ENCODE peak calls at places on chromosomes 7 and 10, in nine cellular contexts. One of them, this sample, is unnamed.

GRCh38 chr7:134632937-134633540 is 13.6 kb upstream of the BPGM start:
- ATAC-seq in naive B cell: peak; percentile 73
- ATAC-seq in naive thymus-derived CD4-positive, alpha-beta T cell: peak; percentile 89
- ATAC-seq in HCT116: peak; percentile 91
- ATAC-seq in pancreas: peak; percentile 74
- ATAC-seq in SK-N-SH treated with all-trans-retinoic acid at 6 μM for 48 hours: peak; percentile 95
- ATAC-seq in GM12878: peak; percentile 76
- ATAC-seq in body of pancreas: peak; percentile 63
- ATAC-seq in upper lobe of left lung: no peak
- ATAC-seq in this sample: peak; percentile 55

GRCh38 chr10:114022292-114022691 is 21.4 kb upstream of the ADRB1 start:
- ATAC-seq in naive B cell: no peak
- ATAC-seq in naive thymus-derived CD4-positive, alpha-beta T cell: no peak
- ATAC-seq in HCT116: no peak
- ATAC-seq in pancreas: no peak
- ATAC-seq in SK-N-SH treated with all-trans-retinoic acid at 6 μM for 48 hours: no peak
- ATAC-seq in GM12878: no peak
- ATAC-seq in body of pancreas: no peak
- ATAC-seq in upper lobe of left lung: peak; percentile 31
- ATAC-seq in this sample: no peak

GRCh38 chr10:125264752-125265578 is 104.6 kb upstream of the CTBP2 start:
- ATAC-seq in naive B cell: no peak
- ATAC-seq in naive thymus-derived CD4-positive, alpha-beta T cell: no peak
- ATAC-seq in HCT116: no peak
- ATAC-seq in pancreas: no peak
- ATAC-seq in SK-N-SH treated with all-trans-retinoic acid at 6 μM for 48 hours: no peak
- ATAC-seq in GM12878: no peak
- ATAC-seq in body of pancreas: no peak
- ATAC-seq in upper lobe of left lung: no peak
- ATAC-seq in this sample: peak; percentile 22

GRCh38 chr10:43128958-43129706 is 9.1 kb upstream of the CSGALNACT2 start:
- ATAC-seq in naive B cell: peak; percentile 18
- ATAC-seq in naive thymus-derived CD4-positive, alpha-beta T cell: peak; percentile 86
- ATAC-seq in HCT116: peak; percentile 80
- ATAC-seq in pancreas: peak; percentile 69
- ATAC-seq in SK-N-SH treated with all-trans-retinoic acid at 6 μM for 48 hours: peak; percentile 95
- ATAC-seq in GM12878: peak; percentile 69
- ATAC-seq in body of pancreas: peak; percentile 47
- ATAC-seq in upper lobe of left lung: peak; percentile 84
- ATAC-seq in this sample: peak; percentile 71

GRCh38 chr7:142932386-142933091 is 1.0 kb downstream of the TRPV5 start:
- ATAC-seq in naive B cell: no peak
- ATAC-seq in naive thymus-derived CD4-positive, alpha-beta T cell: no peak
- ATAC-seq in HCT116: no peak
- ATAC-seq in pancreas: no peak
- ATAC-seq in SK-N-SH treated with all-trans-retinoic acid at 6 μM for 48 hours: peak; percentile 24
- ATAC-seq in GM12878: no peak
- ATAC-seq in body of pancreas: no peak
- ATAC-seq in upper lobe of left lung: no peak
- ATAC-seq in this sample: no peak

GRCh38 chr7:1495564-1496242 is 8.5 kb downstream of the INTS1 start:
- ATAC-seq in naive B cell: no peak
- ATAC-seq in naive thymus-derived CD4-positive, alpha-beta T cell: no peak
- ATAC-seq in HCT116: no peak
- ATAC-seq in pancreas: no peak
- ATAC-seq in SK-N-SH treated with all-trans-retinoic acid at 6 μM for 48 hours: no peak
- ATAC-seq in GM12878: no peak
- ATAC-seq in body of pancreas: no peak
- ATAC-seq in upper lobe of left lung: no peak
- ATAC-seq in this sample: no peak

GRCh38 chr7:50274361-50274760 is 30.2 kb upstream of the IKZF1 start:
- ATAC-seq in naive B cell: peak; percentile 38
- ATAC-seq in naive thymus-derived CD4-positive, alpha-beta T cell: peak; percentile 47
- ATAC-seq in HCT116: no peak
- ATAC-seq in pancreas: no peak
- ATAC-seq in SK-N-SH treated with all-trans-retinoic acid at 6 μM for 48 hours: no peak
- ATAC-seq in GM12878: no peak
- ATAC-seq in body of pancreas: no peak
- ATAC-seq in upper lobe of left lung: no peak
- ATAC-seq in this sample: no peak

GRCh38 chr7:2508327-2509231 is 11.0 kb upstream of the LFNG start:
- ATAC-seq in naive B cell: peak; percentile 39
- ATAC-seq in naive thymus-derived CD4-positive, alpha-beta T cell: peak; percentile 76
- ATAC-seq in HCT116: no peak
- ATAC-seq in pancreas: peak; percentile 27
- ATAC-seq in SK-N-SH treated with all-trans-retinoic acid at 6 μM for 48 hours: peak; percentile 40
- ATAC-seq in GM12878: peak; percentile 44
- ATAC-seq in body of pancreas: peak; percentile 28
- ATAC-seq in upper lobe of left lung: peak; percentile 51
- ATAC-seq in this sample: peak; percentile 70

GRCh38 chr7:105613611-105614330 is 32.5 kb upstream of the EFCAB10 start:
- ATAC-seq in naive B cell: no peak
- ATAC-seq in naive thymus-derived CD4-positive, alpha-beta T cell: no peak
- ATAC-seq in HCT116: no peak
- ATAC-seq in pancreas: no peak
- ATAC-seq in SK-N-SH treated with all-trans-retinoic acid at 6 μM for 48 hours: no peak
- ATAC-seq in GM12878: no peak
- ATAC-seq in body of pancreas: no peak
- ATAC-seq in upper lobe of left lung: no peak
- ATAC-seq in this sample: no peak

GRCh38 chr7:41538810-41539724 is 163.8 kb downstream of the INHBA start:
- ATAC-seq in naive B cell: no peak
- ATAC-seq in naive thymus-derived CD4-positive, alpha-beta T cell: no peak
- ATAC-seq in HCT116: no peak
- ATAC-seq in pancreas: no peak
- ATAC-seq in SK-N-SH treated with all-trans-retinoic acid at 6 μM for 48 hours: no peak
- ATAC-seq in GM12878: no peak
- ATAC-seq in body of pancreas: no peak
- ATAC-seq in upper lobe of left lung: no peak
- ATAC-seq in this sample: no peak

GRCh38 chr10:60731134-60731883 is 47.0 kb upstream of the CDK1 start:
- ATAC-seq in naive B cell: peak; percentile 61
- ATAC-seq in naive thymus-derived CD4-positive, alpha-beta T cell: peak; percentile 20
- ATAC-seq in HCT116: no peak
- ATAC-seq in pancreas: peak; percentile 37
- ATAC-seq in SK-N-SH treated with all-trans-retinoic acid at 6 μM for 48 hours: no peak
- ATAC-seq in GM12878: peak; percentile 82
- ATAC-seq in body of pancreas: no peak
- ATAC-seq in upper lobe of left lung: no peak
- ATAC-seq in this sample: peak; percentile 72

GRCh38 chr7:92763636-92764423 is 72.5 kb downstream of the CDK6 start:
- ATAC-seq in naive B cell: no peak
- ATAC-seq in naive thymus-derived CD4-positive, alpha-beta T cell: no peak
- ATAC-seq in HCT116: peak; percentile 86
- ATAC-seq in pancreas: peak; percentile 61
- ATAC-seq in SK-N-SH treated with all-trans-retinoic acid at 6 μM for 48 hours: peak; percentile 38
- ATAC-seq in GM12878: peak; percentile 56
- ATAC-seq in body of pancreas: no peak
- ATAC-seq in upper lobe of left lung: no peak
- ATAC-seq in this sample: peak; percentile 41

GRCh38 chr7:40966693-40967092 is 736.2 kb downstream of the INHBA start:
- ATAC-seq in naive B cell: no peak
- ATAC-seq in naive thymus-derived CD4-positive, alpha-beta T cell: no peak
- ATAC-seq in HCT116: no peak
- ATAC-seq in pancreas: no peak
- ATAC-seq in SK-N-SH treated with all-trans-retinoic acid at 6 μM for 48 hours: no peak
- ATAC-seq in GM12878: peak; percentile 52
- ATAC-seq in body of pancreas: no peak
- ATAC-seq in upper lobe of left lung: no peak
- ATAC-seq in this sample: no peak

This sample was measured in stimulated activated memory B cell treated with anti-CD40 and anti-IgM and Interleukin-4, amounts not matched to agents 10 μg/mL and 1 μg/mL and 100 μg/mL, for 72 hours.